ENCODE peak calls at places on chromosomes 11 and 22, in eight cellular contexts. F is iris pigment epithelial cell; J is activated CD4-positive, CD25-positive, alpha-beta regulatory T cell; L is GM19239; K is LHCN-M2; U is stimulated activated CD8-positive, alpha-beta memory T cell treated with anti-CD3 and anti-CD28 coated beads, Interleukin-2, amount 100 ng/mL, for 1 hour; W is B cell; A is activated CD4-positive, alpha-beta T cell treated with anti-CD3 and anti-CD28 coated beads, Interleukin-2, amount 10 ng/mL, durations not matched to agents 7 days and 5 days. P is an unnamed sample.

GRCh38 chr11:45083544-45084087 is 62.8 kb upstream of the PRDM11 start:
- DNase-seq in J (no peak), W (no peak), A (no peak), U (no peak), L (no peak), K (no peak), F (no peak), P (no peak)

GRCh38 chr22:41725510-41726110 is 26.3 kb downstream of the MEI1 start:
- DNase-seq in U (no peak), L (no peak), W (no peak), J (no peak), K (no peak), F (peak; percentile 11), A (no peak), P (no peak)

GRCh38 chr11:2917842-2918490 is 11.3 kb downstream of the PHLDA2 start:
- DNase-seq in J (no peak), K (no peak), W (no peak), L (no peak), A (no peak), F (no peak), U (no peak), P (no peak)

GRCh38 chr11:44162004-44162403 is 66.5 kb downstream of the EXT2 start:
- DNase-seq in U (no peak), L (no peak), W (no peak), F (no peak), A (no peak), K (no peak), J (no peak), P (no peak)

GRCh38 chr11:114236829-114237228 is 59.4 kb upstream of the NNMT start:
- DNase-seq in F (peak; percentile 79), L (no peak), K (peak; percentile 74), A (no peak), J (no peak), W (no peak), U (no peak), P (no peak)

GRCh38 chr11:102891736-102892135 is 17.0 kb upstream of the MMP12 start:
- DNase-seq in L (no peak), A (no peak), W (no peak), U (no peak), K (no peak), J (no peak), F (no peak), P (no peak)

GRCh38 chr22:44752285-44753188 is at the start of gene ARHGAP8:
- DNase-seq in A (no peak), J (peak; percentile 15), K (no peak), W (peak; percentile 70), L (no peak), F (no peak), U (no peak), P (no peak)

GRCh38 chr22:37273126-37273845 is 9.0 kb upstream of the CYTH4 start:
- DNase-seq in A (no peak), F (peak; percentile 80), W (no peak), U (no peak), J (no peak), K (peak; percentile 49), L (no peak), P (peak; percentile 43)

GRCh38 chr11:44577231-44577834 is 11.9 kb downstream of the CD82 start:
- DNase-seq in K (no peak), J (no peak), U (no peak), W (peak; percentile 13), F (no peak), A (no peak), L (no peak), P (no peak)

GRCh38 chr22:20427104-20427944 is 10.3 kb downstream of the SCARF2 start:
- DNase-seq in L (no peak), U (no peak), K (no peak), A (no peak), J (no peak), W (no peak), F (no peak), P (no peak)

GRCh38 chr22:30265851-30266444 is 703 bp downstream of the OSM start:
- DNase-seq in A (peak; percentile 87), L (no peak), U (peak; percentile 56), J (peak; percentile 71), F (no peak), W (peak; percentile 89), K (no peak), P (no peak)

GRCh38 chr11:29119116-29119515 is 897.7 kb downstream of the KCNA4 start:
- DNase-seq in W (no peak), U (no peak), J (no peak), K (peak; percentile 42), F (peak; percentile 80), A (no peak), L (no peak), P (no peak)